ENCODE peak calls at places on chromosomes 6 and 20, in five cellular contexts. R is pancreas, D is GM13977, V is neural crest cell, W is nephron progenitor cell. Y is an unnamed sample.

GRCh38 chr6:80382796-80383195 is 276.3 kb downstream of the BCKDHB start:
- DNase-seq in R (no peak), W (no peak), D (no peak), V (no peak), Y (no peak)

GRCh38 chr6:37101991-37102298 is 68.0 kb upstream of the PIM1 start:
- DNase-seq in D (no peak), R (no peak), V (no peak), W (no peak), Y (no peak)

GRCh38 chr6:3393796-3394195 is 63.1 kb downstream of the SLC22A23 start:
- DNase-seq in W (no peak), V (no peak), R (no peak), D (no peak), Y (no peak)

GRCh38 chr6:111573892-111574800 is 31.5 kb downstream of the TRAF3IP2 start:
- DNase-seq in W (no peak), R (no peak), D (no peak), V (no peak), Y (no peak)

GRCh38 chr6:145895802-145896201 is 68.4 kb downstream of the SHPRH start:
- DNase-seq in R (no peak), W (no peak), V (no peak), D (no peak), Y (no peak)

GRCh38 chr20:5400164-5400762 is 83.5 kb upstream of the PROKR2 start:
- DNase-seq in V (peak; percentile 26), R (no peak), D (no peak), W (peak; percentile 72), Y (no peak)

GRCh38 chr6:166381733-166382499 is 824 bp downstream of the MPC1 start:
- DNase-seq in W (peak; percentile 67), R (peak; percentile 96), V (peak; percentile 43), D (peak; percentile 79), Y (peak; percentile 82)

GRCh38 chr6:16284472-16284871 is 46.1 kb downstream of the GMPR start:
- DNase-seq in W (no peak), D (no peak), R (no peak), V (no peak), Y (no peak)

GRCh38 chr6:25354078-25354940 is 75.1 kb downstream of the CARMIL1 start:
- DNase-seq in W (no peak), R (no peak), V (no peak), D (no peak), Y (no peak)

GRCh38 chr6:72825265-72825918 is 203.5 kb downstream of the KCNQ5 start:
- DNase-seq in V (no peak), W (no peak), D (no peak), R (no peak), Y (no peak)

GRCh38 chr20:24842591-24843442 is 106.3 kb upstream of the CST7 start:
- DNase-seq in V (no peak), D (peak; percentile 58), W (no peak), R (no peak), Y (peak; percentile 67)

GRCh38 chr20:2042400-2042799 is 48.5 kb upstream of the PDYN start:
- DNase-seq in R (no peak), D (no peak), V (no peak), W (no peak), Y (no peak)

GRCh38 chr6:111843347-111844147 is 29.7 kb downstream of the FYN start:
- DNase-seq in W (no peak), R (no peak), D (no peak), V (no peak), Y (no peak)

GRCh38 chr6:5073992-5074391 is 11.1 kb upstream of the PPP1R3G start:
- DNase-seq in R (no peak), D (no peak), V (no peak), W (no peak), Y (no peak)

GRCh38 chr6:166786704-166787293 is 159.7 kb upstream of the RPS6KA2 start:
- DNase-seq in V (no peak), R (no peak), W (no peak), D (peak; percentile 70), Y (peak; percentile 73)

GRCh38 chr20:14775778-14776177 is 438.4 kb upstream of the FLRT3 start:
- DNase-seq in V (no peak), W (no peak), R (no peak), D (no peak), Y (no peak)

GRCh38 chr6:138509371-138509770 is 10.1 kb upstream of the NHSL1 start:
- DNase-seq in R (no peak), V (no peak), D (peak; percentile 26), W (peak; percentile 20), Y (peak; percentile 38)

GRCh38 chr6:21846541-21847451 is 253.2 kb downstream of the SOX4 start:
- DNase-seq in W (peak; percentile 68), D (no peak), R (no peak), V (peak; percentile 3), Y (no peak)

GRCh38 chr6:55819811-55820210 is 55.6 kb downstream of the BMP5 start:
- DNase-seq in V (no peak), D (no peak), W (no peak), R (no peak), Y (no peak)

GRCh38 chr20:7714549-7714948 is 225.7 kb downstream of the HAO1 start:
- DNase-seq in D (no peak), W (no peak), V (no peak), R (no peak), Y (no peak)

GRCh38 chr6:44156494-44157151 is 2.0 kb upstream of the CAPN11 start:
- DNase-seq in D (no peak), R (no peak), V (no peak), W (no peak), Y (no peak)

GRCh38 chr6:44152533-44152932 is 6.1 kb upstream of the CAPN11 start:
- DNase-seq in D (no peak), V (no peak), R (no peak), W (no peak), Y (no peak)

GRCh38 chr6:44154067-44154466 is 4.6 kb upstream of the CAPN11 start:
- DNase-seq in W (no peak), D (no peak), R (no peak), V (no peak), Y (no peak)

GRCh38 chr6:44158770-44159228 is at the start of gene CAPN11:
- DNase-seq in D (no peak), W (no peak), R (no peak), V (no peak), Y (no peak)

DNA sequence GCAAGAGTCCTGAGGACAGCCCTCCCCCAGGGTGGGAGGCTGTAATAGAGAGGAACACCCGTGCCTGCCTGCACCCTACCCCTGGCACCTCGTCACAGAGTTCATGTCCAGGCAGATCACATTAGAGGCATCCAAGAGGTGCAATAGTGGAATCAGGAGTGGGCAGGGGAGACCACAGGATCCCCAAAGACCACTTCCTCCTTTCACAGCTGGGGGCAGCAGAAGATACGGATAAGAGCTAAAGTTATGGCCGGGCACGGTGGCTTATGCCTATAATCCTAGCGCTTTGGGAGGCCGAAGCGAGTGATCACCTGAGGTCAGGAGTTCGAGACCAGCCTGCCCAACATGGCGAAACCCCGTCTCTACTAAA is 1.5 kb upstream of the CAPN11 start:
- DNase-seq in V (no peak), D (no peak), R (no peak), W (no peak), Y (no peak)
- TF ChIP-seq CTCF in V (no peak), D (no peak), R (no peak), W (no peak), Y (no peak)

GRCh38 chr20:31833130-31833930 is 12.1 kb downstream of the FOXS1 start:
- DNase-seq in R (peak; percentile 86), W (peak; percentile 93), D (peak; percentile 85), V (peak; percentile 100), Y (peak; percentile 81)
- TF ChIP-seq CTCF in R (peak; percentile 83), W (peak; percentile 91), D (peak; percentile 90), V (peak; percentile 90), Y (peak; percentile 79)

GRCh38 chr6:35665573-35665972 is 23.1 kb downstream of the FKBP5 start:
- DNase-seq in V (no peak), D (peak; percentile 27), R (no peak), W (no peak), Y (peak; percentile 30)

GRCh38 chr6:35668096-35668495 is 20.6 kb downstream of the FKBP5 start:
- DNase-seq in R (no peak), D (no peak), V (no peak), W (no peak), Y (no peak)

GRCh38 chr6:35664945-35665344 is 23.8 kb downstream of the FKBP5 start:
- DNase-seq in D (no peak), V (no peak), W (no peak), R (no peak), Y (no peak)

GRCh38 chr6:35663447-35664235 is 25.1 kb downstream of the FKBP5 start:
- DNase-seq in R (no peak), V (no peak), D (peak; percentile 23), W (no peak), Y (no peak)

DNA sequence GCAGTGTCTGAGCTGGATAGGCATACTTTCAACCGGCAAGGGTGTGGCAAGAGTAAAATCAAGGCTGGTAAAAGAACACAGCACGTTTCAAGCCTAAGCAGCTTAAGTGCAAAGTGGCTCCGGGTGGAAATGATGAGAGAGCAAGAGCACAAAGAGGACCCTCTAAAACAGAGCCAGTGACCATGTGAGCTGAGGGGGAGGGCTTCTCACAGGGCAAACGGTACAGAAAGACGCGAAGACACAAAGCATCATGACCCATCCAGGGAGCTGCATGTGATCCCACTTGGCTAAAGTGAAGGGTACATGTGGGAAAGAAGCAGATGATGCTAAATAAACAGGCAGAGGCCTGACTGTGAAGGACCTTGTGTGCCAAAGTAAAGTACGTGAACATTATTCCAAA is 25.7 kb downstream of the FKBP5 start:
- DNase-seq in D (no peak), R (no peak), V (no peak), W (no peak), Y (no peak)
- TF ChIP-seq CTCF in D (no peak), R (no peak), V (no peak), W (no peak), Y (no peak)

GRCh38 chr6:109441069-109441816 is 719 bp downstream of the SMPD2 start:
- DNase-seq in W (peak; percentile 56), V (peak; percentile 26), R (peak; percentile 74), D (peak; percentile 51), Y (peak; percentile 56)
- TF ChIP-seq CTCF in W (no peak), V (peak; percentile 33), R (no peak), D (no peak), Y (no peak)

GRCh38 chr6:121677551-121677950 is 242.1 kb downstream of the GJA1 start:
- DNase-seq in V (no peak), W (no peak), D (no peak), R (no peak), Y (no peak)

GRCh38 chr6:121678245-121678644 is 242.8 kb downstream of the GJA1 start:
- DNase-seq in W (no peak), R (no peak), D (no peak), V (no peak), Y (no peak)

GRCh38 chr6:121682666-121683065 is 247.2 kb downstream of the GJA1 start:
- DNase-seq in V (no peak), D (no peak), W (no peak), R (no peak), Y (no peak)

DNA sequence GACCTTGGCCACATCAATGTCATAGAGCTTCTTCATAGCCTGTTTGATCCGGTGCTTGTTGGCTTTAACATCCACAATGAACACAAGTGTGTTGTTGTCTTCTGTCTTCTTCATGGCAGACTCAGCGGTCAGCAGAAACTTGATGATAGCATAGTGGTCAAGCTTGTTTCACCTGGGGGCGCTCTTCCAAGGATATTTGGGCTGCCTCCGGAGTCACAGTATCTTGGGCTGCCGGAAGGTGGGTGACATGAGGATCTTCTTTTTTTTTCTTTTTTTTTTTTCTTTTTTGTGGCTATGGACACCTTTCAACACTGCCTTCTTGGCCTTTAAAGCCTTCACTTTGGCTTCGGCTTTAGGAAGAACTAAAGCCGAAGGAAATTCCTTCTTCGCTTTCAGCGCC is 244.6 kb downstream of the GJA1 start:
- DNase-seq in V (no peak), R (no peak), D (no peak), W (no peak), Y (no peak)
- TF ChIP-seq CTCF in V (no peak), R (no peak), D (no peak), W (no peak), Y (no peak)

GRCh38 chr6:127956260-127956888 is 55.5 kb upstream of the THEMIS start:
- DNase-seq in V (no peak), W (no peak), D (no peak), R (no peak), Y (no peak)
- TF ChIP-seq CTCF in V (peak; percentile 22), W (no peak), D (no peak), R (no peak), Y (no peak)